ENCODE peak calls at places on chromosomes 16 and 17, in six cellular contexts. L is fibroblast of pulmonary artery, I is cardiac fibroblast, B is breast epithelium, M is epithelial cell of esophagus, O is stomach. G is an unnamed sample.

GRCh38 chr16:61993076-61993475 is 43.2 kb downstream of the CDH8 start:
- DNase-seq in L (no peak), I (no peak), B (no peak), M (no peak), O (no peak), G (no peak)

GRCh38 chr16:56300901-56301351 is 109.6 kb downstream of the GNAO1 start:
- DNase-seq in B (no peak), L (no peak), I (peak; percentile 28), M (no peak), O (no peak), G (no peak)

GRCh38 chr17:3027786-3028532 is 35.4 kb downstream of the OR1D5 start:
- DNase-seq in M (no peak), B (no peak), I (no peak), L (no peak), O (peak; percentile 5), G (no peak)

GRCh38 chr17:81685108-81685507 is 1.3 kb downstream of the HGS start:
- DNase-seq in L (peak; percentile 46), I (peak; percentile 82), M (peak; percentile 92), B (no peak), O (no peak), G (peak; percentile 79)

GRCh38 chr16:67667434-67667816 is 811 bp downstream of the C16orf86 start:
- DNase-seq in L (no peak), O (no peak), M (no peak), B (no peak), I (no peak), G (no peak)

GRCh38 chr17:63523256-63523869 is at the start of gene KCNH6:
- DNase-seq in I (no peak), M (no peak), B (no peak), L (no peak), O (no peak), G (no peak)

GRCh38 chr16:12228079-12228606 is 251.6 kb downstream of the SNX29 start:
- DNase-seq in M (no peak), O (no peak), B (no peak), I (no peak), L (no peak), G (no peak)

GRCh38 chr17:48799069-48799710 is 17.8 kb downstream of the TTLL6 start:
- DNase-seq in M (no peak), L (no peak), I (no peak), B (no peak), O (no peak), G (no peak)

GRCh38 chr17:9802294-9802693 is 10.9 kb upstream of the DHRS7C start:
- DNase-seq in M (peak; percentile 35), B (no peak), O (no peak), L (no peak), I (no peak), G (peak; percentile 53)

GRCh38 chr16:56910654-56911539 is 21.0 kb upstream of the HERPUD1 start:
- DNase-seq in O (no peak), M (peak; percentile 71), I (peak; percentile 96), B (no peak), L (peak; percentile 96), G (peak; percentile 51)

GRCh38 chr16:14364386-14365199 is 265.5 kb downstream of the PARN start:
- DNase-seq in I (peak; percentile 49), B (no peak), O (peak; percentile 35), L (peak; percentile 28), M (peak; percentile 91), G (peak; percentile 75)

GRCh38 chr17:63956296-63956920 is 16.3 kb downstream of the SCN4A start:
- DNase-seq in I (peak; percentile 64), O (no peak), M (no peak), B (no peak), L (peak; percentile 14), G (peak; percentile 59)

GRCh38 chr16:10983175-10983558 is 38.8 kb downstream of the CLEC16A start:
- DNase-seq in L (no peak), M (peak; percentile 44), O (peak; percentile 44), I (no peak), B (no peak), G (no peak)

GRCh38 chr17:45225964-45226530 is 4.4 kb downstream of the FMNL1 start:
- DNase-seq in B (peak; percentile 65), I (peak; percentile 22), M (peak; percentile 21), O (peak; percentile 80), L (no peak), G (no peak)

GRCh38 chr16:23755484-23755809 is 621 bp downstream of the CHP2 start:
- DNase-seq in M (no peak), O (no peak), B (no peak), L (no peak), I (no peak), G (no peak)

GRCh38 chr17:63542942-63543821 is 7.1 kb upstream of the DCAF7 start:
- DNase-seq in B (no peak), M (no peak), I (no peak), L (no peak), O (peak; percentile 70), G (no peak)

GRCh38 chr17:36544049-36544319 is 735 bp upstream of the GGNBP2 start:
- DNase-seq in O (peak; percentile 47), L (peak; percentile 65), M (peak; percentile 45), B (no peak), I (peak; percentile 67), G (peak; percentile 59)

GRCh38 chr16:57534337-57534880 is 2.0 kb downstream of the CCDC102A start:
- DNase-seq in I (no peak), O (no peak), M (no peak), B (peak; percentile 16), L (no peak), G (no peak)

GRCh38 chr17:74307984-74308773 is 17.8 kb upstream of the KIF19 start:
- DNase-seq in I (no peak), M (no peak), B (no peak), L (peak; percentile 43), O (no peak), G (no peak)

GRCh38 chr16:89600427-89600826 is 13.0 kb upstream of the DPEP1 start:
- DNase-seq in L (no peak), B (no peak), O (no peak), I (no peak), M (peak; percentile 51), G (no peak)

GRCh38 chr16:89599902-89600301 is 13.5 kb upstream of the DPEP1 start:
- DNase-seq in L (no peak), O (no peak), M (no peak), I (no peak), B (no peak), G (no peak)

GRCh38 chr16:89600956-89601355 is 12.5 kb upstream of the DPEP1 start:
- DNase-seq in M (no peak), L (no peak), B (no peak), I (no peak), O (no peak), G (no peak)

GRCh38 chr16:89598199-89598598 is 15.2 kb upstream of the DPEP1 start:
- DNase-seq in B (no peak), M (no peak), I (peak; percentile 46), L (peak; percentile 39), O (no peak), G (peak; percentile 50)

GRCh38 chr16:89599451-89599858 is 14.0 kb upstream of the DPEP1 start:
- DNase-seq in I (no peak), B (no peak), M (peak; percentile 61), L (no peak), O (no peak), G (no peak)
- TF ChIP-seq CTCF in I (peak; percentile 42), B (no peak), M (peak; percentile 51), L (peak; percentile 28), O (no peak), G (peak; percentile 63)

GRCh38 chr16:71537643-71538042 is 11.4 kb downstream of the CHST4 start:
- DNase-seq in O (no peak), B (no peak), M (peak; percentile 79), L (peak; percentile 56), I (peak; percentile 61), G (peak; percentile 32)
- TF ChIP-seq CTCF in O (no peak), B (peak; percentile 41), M (peak; percentile 90), L (peak; percentile 71), I (peak; percentile 70), G (peak; percentile 80)

GRCh38 chr16:4682084-4682581 is 11.2 kb upstream of the NUDT16L1 start:
- DNase-seq in O (no peak), I (no peak), L (no peak), B (no peak), M (no peak), G (no peak)

GRCh38 chr16:4682616-4683254 is 10.6 kb upstream of the NUDT16L1 start:
- DNase-seq in B (no peak), I (no peak), M (peak; percentile 61), L (peak; percentile 26), O (peak; percentile 79), G (no peak)

GRCh38 chr16:4684763-4685162 is 8.6 kb upstream of the NUDT16L1 start:
- DNase-seq in L (no peak), I (no peak), O (no peak), M (peak; percentile 47), B (no peak), G (no peak)

GRCh38 chr16:4684030-4684715 is 9.2 kb upstream of the NUDT16L1 start:
- DNase-seq in L (no peak), I (no peak), O (no peak), M (no peak), B (no peak), G (no peak)

DNA sequence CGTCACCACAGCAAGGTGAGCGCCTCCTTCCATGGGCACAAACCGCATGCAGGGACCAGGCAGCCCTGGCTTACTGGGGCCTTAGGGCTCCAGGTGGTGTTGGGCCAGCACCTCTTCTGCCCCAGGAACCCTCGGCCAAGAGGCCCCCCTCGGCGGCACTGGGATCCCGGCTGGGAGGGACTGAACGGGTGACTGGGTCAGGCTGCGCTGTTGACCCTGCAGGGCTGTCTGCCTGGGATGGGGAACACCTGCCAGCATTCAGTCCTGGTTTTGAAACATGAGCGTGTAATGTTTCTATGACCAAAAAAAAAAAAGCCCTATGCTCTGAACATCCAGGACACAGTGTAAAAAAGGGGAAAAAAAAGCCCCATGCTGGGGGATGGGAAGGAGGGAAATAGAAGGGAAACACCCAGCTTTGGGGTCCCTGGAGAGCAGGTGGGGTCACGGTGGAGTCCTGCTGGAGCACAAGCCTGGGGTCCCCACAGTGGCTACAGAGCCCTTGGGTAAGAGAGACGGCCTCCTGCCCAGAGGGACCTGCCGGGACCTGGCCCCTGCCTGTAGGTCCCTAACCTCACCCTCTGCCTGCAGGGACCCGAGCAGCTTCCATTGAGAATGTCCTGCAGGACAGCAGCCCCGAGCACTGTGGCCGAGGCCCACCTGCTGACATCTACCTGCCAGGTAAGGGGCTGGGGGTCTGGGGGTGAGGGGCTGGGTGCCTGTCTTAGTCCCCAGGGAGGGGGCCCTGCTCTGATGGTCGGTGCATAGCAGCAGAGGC is 9.9 kb upstream of the NUDT16L1 start:
- DNase-seq in I (no peak), L (no peak), O (no peak), B (no peak), M (no peak), G (no peak)
- TF ChIP-seq CTCF in I (no peak), L (no peak), O (peak; percentile 5), B (no peak), M (no peak), G (no peak)

GRCh38 chr17:39838057-39838456 is 26.1 kb downstream of the IKZF3 start:
- DNase-seq in I (no peak), O (no peak), M (no peak), L (no peak), B (no peak), G (no peak)

GRCh38 chr17:39835038-39835786 is 28.9 kb downstream of the IKZF3 start:
- DNase-seq in M (no peak), B (no peak), O (no peak), I (no peak), L (no peak), G (no peak)

GRCh38 chr17:39836117-39836516 is 28.0 kb downstream of the IKZF3 start:
- DNase-seq in L (no peak), B (no peak), I (no peak), O (no peak), M (no peak), G (no peak)

GRCh38 chr17:39841202-39841601 is 22.9 kb downstream of the IKZF3 start:
- DNase-seq in B (no peak), O (no peak), M (no peak), I (no peak), L (no peak), G (no peak)

GRCh38 chr17:39838784-39839183 is 25.3 kb downstream of the IKZF3 start:
- DNase-seq in M (no peak), O (no peak), L (no peak), B (no peak), I (no peak), G (no peak)
- TF ChIP-seq CTCF in M (no peak), O (no peak), L (no peak), B (no peak), I (no peak), G (no peak)

G was measured in HFFc6.